ENCODE peak calls at places on chromosome 2, in nine cellular contexts. S, F, B, J, G, Z, D, A and W are unnamed samples.

GRCh38 chr2:41194235-41194634 is 742.3 kb upstream of the SLC8A1 start:
- DNase-seq in S (peak; percentile 18), F (peak; percentile 22), B (peak; percentile 70), J (no peak), G (no peak), Z (no peak), D (no peak), A (peak; percentile 33), W (no peak)

GRCh38 chr2:234682492-234683228 is 185.8 kb upstream of the ARL4C start:
- DNase-seq in S (no peak), F (no peak), B (no peak), J (no peak), G (no peak), Z (no peak), D (peak; percentile 38), A (no peak), W (no peak)

GRCh38 chr2:69216535-69217332 is 170.3 kb downstream of the GFPT1 start:
- DNase-seq in S (no peak), F (no peak), B (no peak), J (no peak), G (no peak), Z (no peak), D (no peak), A (no peak), W (no peak)

GRCh38 chr2:95075440-95075885 is 46.1 kb downstream of the MRPS5 start:
- DNase-seq in S (no peak), F (no peak), B (no peak), J (no peak), G (no peak), Z (no peak), D (no peak), A (no peak), W (no peak)

GRCh38 chr2:127508025-127508620 is 18.2 kb downstream of the IWS1 start:
- DNase-seq in S (no peak), F (no peak), B (no peak), J (no peak), G (no peak), Z (no peak), D (no peak), A (no peak), W (no peak)

GRCh38 chr2:108169982-108170625 is 69.7 kb upstream of the SULT1C3 start:
- DNase-seq in S (no peak), F (no peak), B (no peak), J (no peak), G (peak; percentile 9), Z (no peak), D (no peak), A (no peak), W (no peak)

GRCh38 chr2:36408198-36408703 is 52.7 kb downstream of the CRIM1 start:
- DNase-seq in S (no peak), F (no peak), B (peak; percentile 68), J (no peak), G (no peak), Z (no peak), D (no peak), A (peak; percentile 60), W (peak; percentile 66)

GRCh38 chr2:213317929-213318328 is 33.7 kb downstream of the SPAG16 start:
- DNase-seq in S (no peak), F (no peak), B (no peak), J (no peak), G (no peak), Z (no peak), D (no peak), A (no peak), W (no peak)

GRCh38 chr2:108106746-108107145 is 120.4 kb downstream of the SLC5A7 start:
- DNase-seq in S (no peak), F (no peak), B (no peak), J (no peak), G (no peak), Z (no peak), D (no peak), A (no peak), W (no peak)

GRCh38 chr2:37318401-37318800 is 6.2 kb downstream of the PRKD3 start:
- DNase-seq in S (no peak), F (no peak), B (no peak), J (no peak), G (no peak), Z (no peak), D (no peak), A (no peak), W (no peak)

GRCh38 chr2:232315049-232315922 is 63.3 kb upstream of the ALPP start:
- DNase-seq in S (no peak), F (no peak), B (peak; percentile 81), J (peak; percentile 41), G (no peak), Z (no peak), D (peak; percentile 82), A (no peak), W (peak; percentile 78)

GRCh38 chr2:159903404-159904126 is 105.6 kb upstream of the CD302 start:
- DNase-seq in S (peak; percentile 28), F (no peak), B (no peak), J (no peak), G (no peak), Z (no peak), D (no peak), A (peak; percentile 48), W (no peak)

GRCh38 chr2:6921321-6921922 is 4.2 kb downstream of the RNF144A start:
- DNase-seq in S (no peak), F (no peak), B (no peak), J (no peak), G (no peak), Z (no peak), D (no peak), A (no peak), W (no peak)
- H3K27ac ChIP-seq in S (no peak overlapping the region), F (no peak overlapping the region), B (no peak overlapping the region), J (no peak overlapping the region), G (no peak overlapping the region), Z (no peak overlapping the region), D (no peak overlapping the region), A (no peak overlapping the region), W (no peak overlapping the region)

GRCh38 chr2:19802088-19802806 is 99.5 kb downstream of the TTC32 start:
- DNase-seq in S (no peak), F (no peak), B (no peak), J (no peak), G (no peak), Z (no peak), D (no peak), A (no peak), W (no peak)

GRCh38 chr2:19797871-19798270 is 103.9 kb downstream of the TTC32 start:
- DNase-seq in S (no peak), F (no peak), B (no peak), J (no peak), G (no peak), Z (no peak), D (no peak), A (no peak), W (no peak)

GRCh38 chr2:19799881-19800780 is 101.7 kb downstream of the TTC32 start:
- DNase-seq in S (no peak), F (no peak), B (no peak), J (no peak), G (no peak), Z (no peak), D (peak; percentile 41), A (no peak), W (peak; percentile 15)

GRCh38 chr2:19801367-19802087 is 100.3 kb downstream of the TTC32 start:
- DNase-seq in S (no peak), F (no peak), B (peak; percentile 96), J (no peak), G (peak; percentile 95), Z (no peak), D (peak; percentile 93), A (peak; percentile 90), W (peak; percentile 78)

GRCh38 chr2:19800796-19801195 is 101.0 kb downstream of the TTC32 start:
- DNase-seq in S (no peak), F (no peak), B (no peak), J (no peak), G (no peak), Z (no peak), D (no peak), A (no peak), W (no peak)
- H3K27ac ChIP-seq in S (no peak overlapping the region), F (no peak overlapping the region), B (peak overlapping the region; percentile 0), J (no peak overlapping the region), G (peak overlapping the region; percentile 90), Z (no peak overlapping the region), D (peak overlapping the region; percentile 81), A (no peak overlapping the region), W (no peak overlapping the region)

GRCh38 chr2:60886962-60887361 is 5.6 kb downstream of the REL start:
- DNase-seq in S (no peak), F (no peak), B (no peak), J (no peak), G (no peak), Z (no peak), D (no peak), A (no peak), W (no peak)

GRCh38 chr2:60888853-60889252 is 7.5 kb downstream of the REL start:
- DNase-seq in S (no peak), F (no peak), B (no peak), J (no peak), G (no peak), Z (no peak), D (no peak), A (no peak), W (no peak)

GRCh38 chr2:60890393-60890707 is 9.0 kb downstream of the REL start:
- DNase-seq in S (no peak), F (no peak), B (no peak), J (no peak), G (no peak), Z (no peak), D (no peak), A (no peak), W (no peak)

GRCh38 chr2:60885683-60886082 is 4.3 kb downstream of the REL start:
- DNase-seq in S (no peak), F (no peak), B (no peak), J (no peak), G (no peak), Z (no peak), D (no peak), A (no peak), W (no peak)

GRCh38 chr2:60891175-60891574 is 9.8 kb downstream of the REL start:
- DNase-seq in S (no peak), F (no peak), B (no peak), J (no peak), G (no peak), Z (no peak), D (no peak), A (no peak), W (no peak)
- H3K27ac ChIP-seq in S (no peak overlapping the region), F (no peak overlapping the region), B (no peak overlapping the region), J (no peak overlapping the region), G (no peak overlapping the region), Z (no peak overlapping the region), D (no peak overlapping the region), A (no peak overlapping the region), W (no peak overlapping the region)

DNA sequence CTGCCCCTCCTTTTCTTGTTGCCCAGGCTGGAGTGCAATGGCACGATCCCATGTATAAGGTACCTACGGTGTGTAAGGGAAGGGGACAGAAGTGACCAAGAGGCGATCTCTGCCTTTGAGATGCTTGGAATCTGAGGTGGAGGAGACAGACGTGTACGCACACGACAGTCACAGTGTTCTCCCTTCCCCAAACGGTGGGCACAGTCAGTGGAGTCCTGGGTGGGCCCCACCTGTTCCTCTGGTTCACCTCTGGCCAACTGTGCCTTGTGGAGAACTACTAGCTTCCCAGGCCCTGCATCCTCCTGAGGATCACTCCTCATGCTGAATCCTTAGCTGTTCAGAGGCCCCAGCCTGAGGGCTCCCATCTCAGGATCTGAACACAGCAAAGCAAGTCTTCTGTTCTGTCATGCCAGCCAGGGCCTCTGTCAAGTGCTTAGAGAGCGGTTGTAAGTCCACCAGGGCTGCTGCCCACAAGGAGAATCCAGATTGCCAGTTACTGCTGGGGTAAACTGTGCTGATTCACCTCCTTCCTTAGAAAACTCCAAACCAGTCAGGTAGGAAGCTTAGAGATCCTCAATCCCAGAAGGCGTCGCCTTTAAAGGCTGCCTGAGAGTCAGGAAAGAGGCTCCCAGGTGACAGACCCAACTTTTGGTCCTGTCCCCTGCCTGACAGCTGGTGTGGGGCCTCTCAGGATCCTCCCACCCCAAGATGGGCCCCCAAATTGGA is 1.6 kb downstream of the SLC35F6 start:
- DNase-seq in S (no peak), F (no peak), B (no peak), J (no peak), G (no peak), Z (no peak), D (no peak), A (no peak), W (no peak)
- H3K27ac ChIP-seq in S (no peak overlapping the region), F (no peak overlapping the region), B (no peak overlapping the region), J (peak overlapping the region; percentile 97), G (peak overlapping the region; percentile 95), Z (peak overlapping the region; percentile 84), D (peak overlapping the region; percentile 97), A (no peak overlapping the region), W (peak overlapping the region; percentile 83)